ENCODE peak calls at places on chromosome 16, in six cellular contexts. M is stimulated activated CD4-positive, alpha-beta T cell treated with anti-CD3 and anti-CD28 coated beads, Interleukin-15, amount 100 ng/mL, for 1 hour; J is EH; I is CD8-positive, alpha-beta T cell; Z is cardiac muscle cell; D is activated T-cell treated with anti-CD3 and anti-CD28 coated beads for 24 hours. U is an unnamed sample.

GRCh38 chr16:88825146-88825545 is 13.4 kb upstream of the APRT start:
- DNase-seq in M (no peak), J (no peak), I (no peak), Z (no peak), D (no peak), U (no peak)

GRCh38 chr16:89473791-89474414 is 16.5 kb downstream of the ANKRD11 start:
- DNase-seq in M (no peak), J (peak; percentile 57), I (no peak), Z (no peak), D (no peak), U (no peak)

GRCh38 chr16:1125471-1125870 is 27.4 kb upstream of the CACNA1H start:
- DNase-seq in M (no peak), J (peak; percentile 39), I (no peak), Z (peak; percentile 42), D (no peak), U (no peak)

GRCh38 chr16:4847774-4848587 is 700 bp downstream of the UBN1 start:
- DNase-seq in M (peak; percentile 11), J (peak; percentile 66), I (no peak), Z (peak; percentile 66), D (peak; percentile 24), U (peak; percentile 87)

GRCh38 chr16:9176547-9177418 is 85.3 kb downstream of the HAPSTR1 start:
- DNase-seq in M (no peak), J (no peak), I (no peak), Z (no peak), D (no peak), U (no peak)

GRCh38 chr16:87957296-87958069 is 6.2 kb downstream of the BANP start:
- DNase-seq in M (no peak), J (no peak), I (no peak), Z (no peak), D (no peak), U (no peak)

GRCh38 chr16:14353340-14353739 is 276.7 kb downstream of the PARN start:
- DNase-seq in M (no peak), J (no peak), I (no peak), Z (no peak), D (no peak), U (no peak)

GRCh38 chr16:23408242-23409201 is 44.5 kb downstream of the COG7 start:
- DNase-seq in M (no peak), J (peak; percentile 83), I (no peak), Z (no peak), D (no peak), U (peak; percentile 75)

GRCh38 chr16:48607056-48607825 is 2.7 kb downstream of the N4BP1 start:
- DNase-seq in M (no peak), J (peak; percentile 66), I (no peak), Z (no peak), D (no peak), U (no peak)

GRCh38 chr16:28826141-28826540 is 3.3 kb downstream of the ATXN2L start:
- DNase-seq in M (no peak), J (no peak), I (no peak), Z (no peak), D (no peak), U (peak; percentile 62)

U was measured in lung microvascular endothelial cell.